ENCODE peak calls at places on chromosomes 13 and 19, in five cellular contexts. U is BJ, Y is lower leg skin, J is uterus, V is NB4. M is an unnamed sample.

GRCh38 chr19:18807861-18808331 is 16.8 kb upstream of the COMP start:
- DNase-seq in Y (no peak), J (peak), V (no peak), U (peak), M (peak)

GRCh38 chr19:49631610-49632192 is 8.2 kb downstream of the RRAS start:
- DNase-seq in Y (no peak), U (no peak), V (no peak), J (no peak), M (no peak)

GRCh38 chr19:43538922-43539321 is 5.9 kb downstream of the ZNF575 start:
- DNase-seq in J (no peak), V (no peak), U (no peak), Y (no peak), M (no peak)

GRCh38 chr19:14916848-14917247 is 24.4 kb upstream of the OR7C2 start:
- DNase-seq in Y (no peak), V (peak), U (no peak), J (no peak), M (no peak)

GRCh38 chr19:32870154-32870573 is 597 bp upstream of the SLC7A9 start:
- DNase-seq in J (no peak), Y (peak), U (no peak), V (no peak), M (peak)

GRCh38 chr13:51246411-51247298 is 24.5 kb downstream of the FAM124A start:
- DNase-seq in Y (no peak), U (no peak), J (no peak), V (no peak), M (no peak)

GRCh38 chr19:23415561-23416191 is 20.4 kb upstream of the ZNF91 start:
- DNase-seq in Y (no peak), J (no peak), V (no peak), U (no peak), M (no peak)

GRCh38 chr19:49691243-49692101 is 556 bp downstream of the CPT1C start:
- DNase-seq in V (peak), J (peak), Y (no peak), U (no peak), M (peak)

GRCh38 chr13:39956036-39956435 is 300.6 kb downstream of the COG6 start:
- DNase-seq in J (no peak), U (no peak), V (no peak), Y (no peak), M (no peak)

GRCh38 chr13:50989476-50989875 is 79.9 kb downstream of the RNASEH2B start:
- DNase-seq in Y (no peak), V (no peak), U (no peak), J (peak), M (no peak)

GRCh38 chr13:36788276-36788675 is 30.7 kb upstream of the RFXAP start:
- DNase-seq in V (no peak), J (no peak), Y (no peak), U (peak), M (no peak)

GRCh38 chr13:78881054-78881453 is 222.1 kb upstream of the OBI1 start:
- DNase-seq in U (no peak), J (no peak), V (no peak), Y (no peak), M (no peak)
- H3K4me3 ChIP-seq in U (no peak), J (no peak), V (no peak), Y (no peak), M (no peak)

DNA sequence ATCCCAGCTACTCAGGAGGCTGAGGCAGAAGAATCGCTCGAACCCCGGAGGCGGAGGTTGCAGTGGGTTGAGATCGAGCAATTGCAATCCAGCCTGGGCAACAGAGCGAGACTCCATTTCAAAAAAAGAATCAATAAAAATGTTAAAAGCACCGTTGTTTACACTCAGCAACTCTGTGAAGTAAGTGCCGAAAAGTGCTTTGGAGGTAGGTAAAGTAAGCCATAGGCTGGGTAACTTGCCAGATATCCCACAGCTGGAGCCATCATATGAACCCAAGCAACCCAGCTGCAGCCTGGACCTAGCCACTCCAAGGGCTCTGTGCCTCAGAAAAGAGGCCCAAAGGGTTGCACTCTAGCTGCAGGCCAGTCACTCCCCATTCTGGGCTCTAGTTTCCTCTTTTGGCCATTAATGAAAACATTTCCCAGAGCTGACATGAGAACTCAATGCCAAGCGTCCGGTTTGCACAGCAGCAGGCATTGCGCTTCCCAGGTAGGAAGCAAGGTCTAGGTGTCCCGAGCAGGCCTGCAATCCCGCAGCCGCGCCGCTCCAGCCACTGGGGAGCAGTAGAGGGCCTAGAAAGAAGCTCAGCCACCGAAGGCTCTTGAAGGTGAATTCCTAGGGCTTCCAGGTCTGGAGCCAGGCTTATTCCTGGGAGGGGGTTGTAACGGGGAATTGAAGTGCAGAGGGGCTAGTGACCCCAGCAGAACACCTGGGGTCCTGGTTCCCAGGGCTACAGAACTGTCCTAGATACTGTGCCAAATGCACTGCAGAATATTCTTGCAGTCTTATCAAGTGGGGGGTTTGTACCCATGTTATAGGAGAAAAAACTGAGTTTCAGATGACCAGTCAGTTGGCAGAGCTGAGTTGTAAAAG is 4.1 kb upstream of the CD79A start:
- DNase-seq in J (no peak), U (no peak), V (peak), Y (no peak), M (no peak)
- TF ChIP-seq CTCF in J (peak), U (peak), V (peak), Y (no peak), M (peak)

GRCh38 chr13:67619987-67620386 is 389.9 kb upstream of the PCDH9 start:
- DNase-seq in U (no peak), Y (no peak), V (no peak), J (no peak), M (no peak)

GRCh38 chr13:67619346-67619745 is 389.2 kb upstream of the PCDH9 start:
- DNase-seq in U (no peak), J (no peak), V (no peak), Y (no peak), M (no peak)

GRCh38 chr13:67623630-67624029 is 393.5 kb upstream of the PCDH9 start:
- DNase-seq in U (no peak), Y (no peak), J (no peak), V (no peak), M (no peak)

GRCh38 chr13:67620665-67621064 is 390.5 kb upstream of the PCDH9 start:
- DNase-seq in V (no peak), Y (no peak), J (no peak), U (no peak), M (no peak)
- H3K4me3 ChIP-seq in V (no peak), Y (no peak), J (no peak), U (no peak), M (no peak)

GRCh38 chr19:45883586-45883880 is 2.4 kb downstream of the IRF2BP1 start:
- DNase-seq in U (no peak), J (no peak), V (no peak), Y (no peak), M (no peak)

GRCh38 chr19:45883881-45884681 is 1.9 kb downstream of the IRF2BP1 start:
- DNase-seq in U (no peak), J (no peak), Y (no peak), V (no peak), M (no peak)

GRCh38 chr19:45881909-45882528 is 3.9 kb downstream of the IRF2BP1 start:
- DNase-seq in Y (no peak), J (no peak), U (no peak), V (no peak), M (no peak)

GRCh38 chr19:45881082-45881908 is 4.6 kb downstream of the IRF2BP1 start:
- DNase-seq in J (no peak), V (no peak), Y (no peak), U (no peak), M (no peak)

GRCh38 chr19:45882652-45883585 is 3.0 kb downstream of the IRF2BP1 start:
- DNase-seq in J (peak), Y (peak), U (peak), V (peak), M (peak)
- TF ChIP-seq CTCF in J (peak), Y (no peak), U (peak), V (peak), M (peak)